ENCODE peak calls at places on chromosomes 6 and 20, in ten cellular contexts. M is Peyer's patch; S is activated CD8-positive, alpha-beta memory T cell treated with anti-CD3 and anti-CD28 coated beads, Interleukin-2, amount 10 ng/mL, durations not matched to agents 7 days and 5 days; A is osteocyte; X is stimulated activated naive CD4-positive, alpha-beta T cell; U is skeletal muscle cell; J is HTR-8/SVneo; C is Kasumi-1; G is HCEC 1CT; B is body of pancreas. N is an unnamed sample.

GRCh38 chr20:46937827-46938226 is 43.2 kb downstream of the EYA2 start:
- DNase-seq in G (no peak), C (no peak), X (no peak), U (no peak), A (no peak), M (no peak), J (no peak), B (no peak), S (no peak), N (no peak)

GRCh38 chr20:199996-200395 is 10.5 kb upstream of the DEFB128 start:
- DNase-seq in G (no peak), C (no peak), J (no peak), X (no peak), M (no peak), U (no peak), A (no peak), B (no peak), S (no peak), N (no peak)

GRCh38 chr6:27495386-27496135 is 22.7 kb upstream of the ZNF184 start:
- DNase-seq in U (peak; percentile 42), A (no peak), J (peak; percentile 50), X (no peak), M (no peak), B (peak; percentile 38), C (no peak), S (peak; percentile 82), G (peak; percentile 81), N (no peak)

GRCh38 chr6:41411961-41412360 is 76.6 kb downstream of the NCR2 start:
- DNase-seq in G (no peak), M (no peak), C (no peak), A (no peak), J (no peak), B (no peak), X (no peak), S (no peak), U (no peak), N (no peak)

GRCh38 chr20:48335421-48336090 is 492.2 kb downstream of the PREX1 start:
- DNase-seq in U (no peak), C (no peak), M (no peak), A (no peak), G (no peak), S (no peak), J (no peak), X (no peak), B (no peak), N (no peak)

GRCh38 chr6:34671801-34672656 is 24.5 kb downstream of the ILRUN start:
- DNase-seq in C (peak; percentile 9), M (peak; percentile 88), A (no peak), J (no peak), S (peak; percentile 91), B (no peak), U (no peak), G (peak; percentile 80), X (peak; percentile 58), N (peak; percentile 63)

GRCh38 chr6:4078830-4079471 is at the start of gene FAM217A:
- DNase-seq in B (no peak), A (no peak), J (no peak), X (no peak), U (no peak), G (no peak), M (no peak), S (no peak), C (no peak), N (no peak)

GRCh38 chr20:64080013-64080812 is at the start of gene OPRL1:
- DNase-seq in M (no peak), X (peak; percentile 55), B (no peak), A (no peak), G (peak; percentile 9), C (no peak), U (no peak), S (no peak), J (no peak), N (no peak)

GRCh38 chr6:41406821-41407787 is 71.7 kb downstream of the NCR2 start:
- DNase-seq in B (no peak), M (no peak), X (no peak), C (no peak), U (no peak), S (no peak), J (no peak), G (no peak), A (no peak), N (no peak)

GRCh38 chr20:60125521-60125920 is 167.3 kb downstream of the CDH26 start:
- DNase-seq in J (no peak), B (no peak), X (no peak), M (no peak), S (no peak), G (no peak), A (no peak), C (no peak), U (no peak), N (no peak)

GRCh38 chr20:48846516-48847492 is 19.0 kb upstream of the PREX1 start:
- DNase-seq in B (no peak), S (peak; percentile 60), X (no peak), A (no peak), C (no peak), M (peak; percentile 71), U (no peak), G (no peak), J (peak; percentile 69), N (no peak)

GRCh38 chr6:150830409-150831165 is 34.9 kb upstream of the MTHFD1L start:
- DNase-seq in C (no peak), A (no peak), G (no peak), M (no peak), X (no peak), U (no peak), B (no peak), S (no peak), J (no peak), N (no peak)

GRCh38 chr20:3716195-3716834 is 3.9 kb upstream of the SIGLEC1 start:
- DNase-seq in J (peak; percentile 48), A (no peak), S (peak; percentile 57), B (peak; percentile 38), M (no peak), C (peak; percentile 52), G (peak; percentile 42), U (no peak), X (peak; percentile 5), N (no peak)

GRCh38 chr6:11222385-11223277 is 9.8 kb downstream of the NEDD9 start:
- DNase-seq in B (no peak), C (peak; percentile 6), A (no peak), J (no peak), X (no peak), U (no peak), G (no peak), M (no peak), S (no peak), N (no peak)

GRCh38 chr6:166707045-166707444 is 80.0 kb upstream of the RPS6KA2 start:
- DNase-seq in G (no peak), S (no peak), U (no peak), M (peak; percentile 60), X (no peak), J (no peak), A (peak; percentile 83), C (no peak), B (peak; percentile 72), N (peak; percentile 46)

GRCh38 chr6:135228486-135228885 is 47.4 kb downstream of the MYB start:
- DNase-seq in A (no peak), U (no peak), S (no peak), J (no peak), G (no peak), M (no peak), B (no peak), C (no peak), X (no peak), N (no peak)

GRCh38 chr20:49593441-49594142 is 25.7 kb upstream of the PTGIS start:
- DNase-seq in G (no peak), C (no peak), A (no peak), S (peak; percentile 79), U (no peak), M (no peak), J (no peak), B (no peak), X (no peak), N (no peak)

GRCh38 chr6:145815351-145815772 is 767 bp upstream of the FBXO30 start:
- DNase-seq in J (peak; percentile 32), G (no peak), A (no peak), S (no peak), B (no peak), U (no peak), M (no peak), C (no peak), X (peak; percentile 15), N (no peak)

GRCh38 chr6:136593748-136594490 is 43.7 kb upstream of the MAP7 start:
- DNase-seq in M (peak; percentile 54), X (no peak), B (peak; percentile 31), G (peak; percentile 100), A (no peak), U (peak; percentile 93), J (peak; percentile 88), S (peak; percentile 81), C (peak; percentile 95), N (peak; percentile 36)

GRCh38 chr20:58795181-58795922 is 55.4 kb downstream of the GNAS-AS1 start:
- DNase-seq in J (no peak), G (no peak), X (no peak), B (no peak), S (no peak), A (no peak), U (no peak), M (no peak), C (no peak), N (no peak)

GRCh38 chr6:16440656-16441212 is 202.3 kb downstream of the GMPR start:
- DNase-seq in X (no peak), J (no peak), G (no peak), U (no peak), A (no peak), B (no peak), M (no peak), C (no peak), S (no peak), N (no peak)

GRCh38 chr20:37525810-37526209 is 1.9 kb downstream of the BLCAP start:
- DNase-seq in G (no peak), X (no peak), S (no peak), U (no peak), A (no peak), B (no peak), C (no peak), M (peak; percentile 37), J (no peak), N (no peak)

GRCh38 chr20:59743767-59744485 is 139.6 kb downstream of the PHACTR3 start:
- DNase-seq in M (no peak), G (no peak), S (no peak), J (no peak), B (no peak), U (no peak), C (no peak), X (no peak), A (no peak), N (peak; percentile 32)

GRCh38 chr20:50249447-50250388 is 59.1 kb downstream of the CEBPB start:
- DNase-seq in U (no peak), B (no peak), G (no peak), X (no peak), S (no peak), J (no peak), M (no peak), C (no peak), A (no peak), N (peak; percentile 44)

GRCh38 chr6:43142101-43142500 is 29.0 kb upstream of the SRF start:
- DNase-seq in S (peak; percentile 45), J (no peak), U (no peak), X (no peak), A (no peak), G (no peak), B (no peak), C (no peak), M (no peak), N (no peak)